ENCODE peak calls at places on chromosomes 2 and 18, in ten cellular contexts. N is endothelial cell, D is endothelial cell of umbilical vein, J is mammary epithelial cell, H is tibial artery, A is progenitor cell of endocrine pancreas, E is A549, O is nephron progenitor cell, C is B cell, I is HFFc6. K is an unnamed sample.
A peak's percentile ranks its signal among the peaks of the same experiment; 100 is the strongest.

GRCh38 chr18:12231986-12232385 is 22.2 kb upstream of the CIDEA start:
- DNase-seq in H (no peak), I (no peak), C (no peak), N (no peak), E (no peak), A (no peak), J (no peak), O (no peak), D (no peak), K (no peak)

GRCh38 chr2:3637311-3637675 is 20.7 kb upstream of the ALLC start:
- DNase-seq in C (no peak), J (no peak), D (no peak), N (no peak), O (no peak), A (no peak), H (peak; percentile 51), I (no peak), E (no peak), K (no peak)

GRCh38 chr2:105873721-105874120 is 129.0 kb downstream of the NCK2 start:
- DNase-seq in I (peak; percentile 20), H (no peak), D (peak; percentile 10), J (peak; percentile 85), N (no peak), C (peak; percentile 25), E (peak; percentile 40), O (no peak), A (no peak), K (peak; percentile 92)

GRCh38 chr2:102051659-102052366 is 60.1 kb downstream of the IL1R2 start:
- DNase-seq in H (no peak), E (no peak), I (peak; percentile 52), A (no peak), D (no peak), N (no peak), O (no peak), C (no peak), J (no peak), K (no peak)

GRCh38 chr2:45707661-45708060 is 56.2 kb downstream of the PRKCE start:
- DNase-seq in I (no peak), C (no peak), D (no peak), H (no peak), A (no peak), O (no peak), E (no peak), N (no peak), J (no peak), K (no peak)

GRCh38 chr2:221572180-221572820 is at the start of gene EPHA4:
- DNase-seq in D (peak; percentile 94), O (peak; percentile 93), I (peak; percentile 83), C (peak; percentile 92), J (peak; percentile 84), H (peak; percentile 94), E (peak; percentile 72), N (peak; percentile 93), A (peak; percentile 89), K (peak; percentile 80)

GRCh38 chr2:231680284-231680991 is 27.9 kb upstream of the PTMA start:
- DNase-seq in O (no peak), J (no peak), I (no peak), N (peak; percentile 46), E (no peak), C (no peak), H (no peak), D (no peak), A (peak; percentile 64), K (no peak)

GRCh38 chr18:51196116-51196810 is 1.2 kb downstream of the MEX3C start:
- DNase-seq in C (peak; percentile 44), J (no peak), E (peak; percentile 7), D (no peak), N (no peak), H (peak; percentile 73), O (peak; percentile 37), I (peak; percentile 18), A (no peak), K (peak; percentile 76)

GRCh38 chr18:33116376-33116775 is 324.1 kb downstream of the CCDC178 start:
- DNase-seq in O (no peak), H (no peak), N (no peak), D (peak; percentile 87), J (no peak), C (no peak), I (no peak), E (no peak), A (no peak), K (no peak)

GRCh38 chr18:39326772-39327171 is 1761.2 kb upstream of the CELF4 start:
- DNase-seq in J (no peak), D (no peak), C (no peak), H (no peak), A (no peak), E (no peak), I (no peak), O (no peak), N (no peak), K (no peak)

GRCh38 chr18:51383711-51384110 is 186.2 kb upstream of the MEX3C start:
- DNase-seq in J (no peak), C (no peak), I (no peak), D (no peak), A (no peak), E (no peak), O (no peak), N (no peak), H (no peak), K (no peak)

GRCh38 chr2:111155610-111156009 is 34.9 kb downstream of the BCL2L11 start:
- DNase-seq in D (peak; percentile 45), H (no peak), I (no peak), N (no peak), E (no peak), A (no peak), C (no peak), J (peak; percentile 85), O (no peak), K (no peak)

GRCh38 chr2:106232633-106233032 is 38.5 kb upstream of the UXS1 start:
- DNase-seq in I (no peak), H (no peak), D (no peak), A (no peak), O (no peak), E (no peak), N (no peak), C (no peak), J (no peak), K (no peak)

GRCh38 chr2:136375017-136375901 is 257.3 kb upstream of the CXCR4 start:
- DNase-seq in D (no peak), I (no peak), N (no peak), E (no peak), A (no peak), C (no peak), H (no peak), O (no peak), J (peak; percentile 57), K (peak; percentile 65)

GRCh38 chr18:51952844-51953243 is 387.2 kb upstream of the DCC start:
- DNase-seq in C (no peak), N (no peak), O (no peak), D (no peak), I (no peak), A (no peak), H (no peak), E (no peak), J (no peak), K (no peak)

GRCh38 chr2:88903744-88904353 is 212.4 kb downstream of the RPIA start:
- DNase-seq in C (peak; percentile 49), O (no peak), J (peak; percentile 24), D (peak; percentile 32), H (no peak), N (peak; percentile 40), E (peak; percentile 13), I (peak; percentile 37), A (no peak), K (peak; percentile 11)

GRCh38 chr2:175164235-175164634 is 3.8 kb downstream of the ATF2 start:
- DNase-seq in D (no peak), J (no peak), H (no peak), E (no peak), I (no peak), N (no peak), A (no peak), C (no peak), O (no peak), K (no peak)

GRCh38 chr2:17536416-17536815 is 4.1 kb upstream of the VSNL1 start:
- DNase-seq in I (no peak), C (no peak), J (peak; percentile 53), D (no peak), O (no peak), N (no peak), E (no peak), H (no peak), A (no peak), K (no peak)

GRCh38 chr2:211503856-211504255 is 947.5 kb downstream of the CPS1 start:
- DNase-seq in N (no peak), A (no peak), D (no peak), H (no peak), O (no peak), I (no peak), E (no peak), J (no peak), C (no peak), K (peak; percentile 7)

GRCh38 chr2:168254158-168254935 is 7.0 kb upstream of the STK39 start:
- DNase-seq in E (no peak), O (no peak), J (peak; percentile 23), N (no peak), H (no peak), A (no peak), D (no peak), C (no peak), I (peak; percentile 70), K (no peak)
- TF ChIP-seq CTCF in E (no peak), O (no peak), J (no peak), N (no peak), H (no peak), A (no peak), D (no peak), C (no peak), I (peak; percentile 33), K (no peak)

GRCh38 chr2:144071461-144071860 is 448.5 kb downstream of the ZEB2 start:
- DNase-seq in C (no peak), J (no peak), A (no peak), I (peak; percentile 71), D (no peak), N (no peak), O (no peak), H (no peak), E (no peak), K (no peak)
- TF ChIP-seq CTCF in C (no peak), J (no peak), A (no peak), I (peak; percentile 81), D (no peak), N (no peak), O (no peak), H (peak; percentile 32), E (no peak), K (no peak)

GRCh38 chr18:70288171-70288850 is 534 bp upstream of the SOCS6 start:
- DNase-seq in C (peak; percentile 2), I (no peak), J (no peak), A (no peak), H (no peak), E (no peak), N (peak; percentile 55), O (no peak), D (peak; percentile 34), K (no peak)
- TF ChIP-seq CTCF in C (no peak), I (no peak), J (no peak), A (no peak), H (no peak), E (no peak), N (no peak), O (no peak), D (no peak), K (no peak)

DNA sequence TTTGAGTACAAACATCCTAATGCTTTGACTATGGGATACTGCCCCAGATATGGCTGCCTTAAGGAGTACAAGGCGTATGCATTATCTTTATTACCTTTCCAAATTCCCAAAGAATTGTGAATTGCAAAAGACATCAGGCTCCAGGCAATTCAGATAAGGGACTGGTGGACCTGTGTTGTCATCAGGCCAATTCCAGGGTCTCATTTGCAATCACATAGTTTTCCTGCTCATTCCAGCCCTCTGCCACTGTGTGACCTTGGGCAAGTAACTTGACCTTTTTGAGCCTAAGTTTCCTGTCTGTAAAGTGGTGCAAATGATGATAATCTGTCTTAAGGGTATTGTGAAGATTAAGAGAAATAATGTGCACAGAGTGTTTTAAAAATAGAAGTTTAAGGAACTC is 137.6 kb downstream of the FMNL2 start:
- DNase-seq in H (no peak), D (no peak), O (no peak), E (no peak), A (no peak), N (no peak), C (no peak), J (no peak), I (no peak), K (no peak)
- TF ChIP-seq CTCF in H (no peak), D (no peak), O (no peak), E (no peak), A (no peak), N (no peak), C (no peak), J (no peak), I (no peak), K (no peak)

K was measured in activated CD8-positive, alpha-beta T cell treated with anti-CD3 and anti-CD28 coated beads for 36 hours.